ENCODE peak calls at places on chromosomes 2 and 18, in four cellular contexts. U is H1, T is right lobe of liver, Y is uterus. F is an unnamed sample.
A peak's percentile ranks its signal among the peaks of the same experiment; 100 is the strongest.

GRCh38 chr2:237154050-237154638 is 68.5 kb downstream of the COPS8 start:
- DNase-seq in U (peak; percentile 67), T (no peak), Y (no peak), F (peak; percentile 53)

GRCh38 chr2:44551001-44551400 is 189.3 kb downstream of the CAMKMT start:
- DNase-seq in U (no peak), Y (no peak), T (no peak), F (no peak)

GRCh38 chr2:9004338-9005204 is 1.1 kb upstream of the MBOAT2 start:
- DNase-seq in T (no peak), U (no peak), Y (no peak), F (no peak)

GRCh38 chr18:75544051-75544481 is 116.6 kb upstream of the SMIM21 start:
- DNase-seq in U (no peak), Y (no peak), T (no peak), F (no peak)

GRCh38 chr2:28613181-28613580 is 117.3 kb downstream of the PLB1 start:
- DNase-seq in U (no peak), Y (no peak), T (no peak), F (no peak)

GRCh38 chr2:41899189-41899588 is 148.6 kb upstream of the PKDCC start:
- DNase-seq in T (no peak), Y (no peak), U (no peak), F (no peak)

GRCh38 chr2:174611006-174611405 is 13.4 kb upstream of the WIPF1 start:
- DNase-seq in U (no peak), Y (no peak), T (no peak), F (no peak)

GRCh38 chr2:63494100-63494499 is 94.2 kb downstream of the WDPCP start:
- DNase-seq in U (no peak), T (no peak), Y (no peak), F (no peak)

GRCh38 chr2:23207871-23208270 is 177.1 kb upstream of the KLHL29 start:
- DNase-seq in Y (no peak), T (no peak), U (no peak), F (no peak)

GRCh38 chr2:64052468-64053241 is 33.4 kb upstream of the VPS54 start:
- DNase-seq in T (no peak), U (no peak), Y (no peak), F (no peak)

GRCh38 chr2:114040816-114041215 is 150.9 kb downstream of the ACTR3 start:
- DNase-seq in U (no peak), T (no peak), Y (no peak), F (peak; percentile 42)

GRCh38 chr18:51196811-51197660 is 445 bp downstream of the MEX3C start:
- DNase-seq in Y (peak; percentile 50), U (peak; percentile 84), T (peak; percentile 78), F (peak; percentile 34)

GRCh38 chr2:236092714-236093113 is 75.5 kb downstream of the GBX2 start:
- DNase-seq in U (no peak), T (peak; percentile 22), Y (no peak), F (no peak)

GRCh38 chr2:26471278-26471677 is 6.6 kb downstream of the OTOF start:
- DNase-seq in Y (no peak), T (no peak), U (no peak), F (no peak)

DNA sequence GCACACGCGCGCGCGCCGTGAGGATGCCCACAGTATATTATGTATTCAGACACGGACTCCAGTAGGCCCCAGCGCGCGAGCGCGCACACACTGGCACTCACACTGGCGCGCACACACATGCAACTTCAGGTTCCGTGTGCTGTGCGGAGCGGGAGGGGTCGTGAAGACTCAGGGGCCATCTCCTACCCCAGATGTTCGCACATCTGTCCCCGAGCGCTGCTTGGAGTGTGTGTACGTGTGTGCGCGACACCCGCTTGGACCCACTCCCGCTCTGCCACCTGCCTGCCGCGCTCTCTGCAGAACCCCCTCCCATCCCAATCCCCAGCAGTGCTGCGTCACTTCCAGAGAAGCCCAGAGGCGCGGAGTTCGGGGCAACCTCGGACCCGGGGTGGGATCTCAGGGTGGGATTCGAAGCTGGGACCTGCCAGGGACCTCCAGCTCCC is 2.6 kb downstream of the NRP2 start:
- DNase-seq in T (peak; percentile 58), Y (peak; percentile 62), U (no peak), F (no peak)
- H3K4me3 ChIP-seq in T (peak overlapping the region; percentile 52), Y (peak overlapping the region; percentile 77), U (peak overlapping the region; percentile 57), F (peak overlapping the region; percentile 41)

GRCh38 chr2:96336104-96336775 is 674 bp downstream of the NCAPH start:
- DNase-seq in U (no peak), Y (no peak), T (no peak), F (no peak)
- TF ChIP-seq POLR2A in U (peak; percentile 73), Y (no peak), T (no peak), F (no peak)

GRCh38 chr2:127358044-127358443 is 29.7 kb downstream of the MAP3K2 start:
- DNase-seq in T (no peak), Y (no peak), U (no peak), F (no peak)
- H3K4me1 ChIP-seq in T (no peaks in the 10 kb centered on the region), Y (no peaks in the 10 kb centered on the region), U (no peaks in the 10 kb centered on the region), F (peaks cover 4% of the 10 kb centered on the region)

DNA sequence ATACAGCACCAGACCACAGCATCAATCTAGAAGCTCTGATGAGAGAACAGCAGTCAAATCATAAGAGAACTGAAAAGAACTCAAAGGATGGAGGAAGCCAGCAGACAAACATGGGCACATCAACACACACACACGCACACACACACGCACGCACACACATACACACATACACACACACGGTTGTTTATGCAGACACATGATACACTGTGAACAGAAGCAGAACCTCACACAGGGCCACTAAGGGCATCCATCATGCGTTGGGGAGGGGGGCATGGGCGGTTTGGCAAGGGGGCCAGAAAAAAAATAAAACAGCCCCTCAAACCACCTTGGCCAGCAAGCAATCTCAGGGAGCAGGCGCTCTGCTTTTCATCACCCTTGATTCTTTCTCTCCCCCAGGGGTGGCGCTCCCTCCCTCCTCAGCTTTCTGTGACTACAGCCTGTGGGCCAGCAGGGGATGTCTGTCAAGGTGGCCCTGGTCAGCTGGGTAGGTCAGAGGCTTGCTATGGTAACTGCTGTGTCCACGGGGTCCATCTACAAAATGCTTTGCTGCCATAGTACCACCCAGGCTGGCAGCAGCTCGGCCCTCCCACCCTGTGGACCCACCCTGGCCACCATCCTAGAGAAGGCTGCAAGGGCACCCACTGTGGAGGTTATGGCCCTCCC is 318.0 kb downstream of the CELF4 start:
- DNase-seq in Y (no peak), U (no peak), T (peak; percentile 28), F (no peak)
- H3K4me3 ChIP-seq in Y (no peak overlapping the region), U (no peak overlapping the region), T (no peak overlapping the region), F (no peak overlapping the region)

GRCh38 chr2:159922563-159922962 is 124.6 kb upstream of the CD302 start:
- DNase-seq in T (no peak), Y (no peak), U (no peak), F (no peak)

GRCh38 chr2:159925975-159926374 is 128.0 kb upstream of the CD302 start:
- DNase-seq in T (no peak), Y (no peak), U (no peak), F (no peak)

GRCh38 chr2:159926695-159927094 is 128.7 kb upstream of the CD302 start:
- DNase-seq in U (no peak), T (no peak), Y (no peak), F (no peak)

DNA sequence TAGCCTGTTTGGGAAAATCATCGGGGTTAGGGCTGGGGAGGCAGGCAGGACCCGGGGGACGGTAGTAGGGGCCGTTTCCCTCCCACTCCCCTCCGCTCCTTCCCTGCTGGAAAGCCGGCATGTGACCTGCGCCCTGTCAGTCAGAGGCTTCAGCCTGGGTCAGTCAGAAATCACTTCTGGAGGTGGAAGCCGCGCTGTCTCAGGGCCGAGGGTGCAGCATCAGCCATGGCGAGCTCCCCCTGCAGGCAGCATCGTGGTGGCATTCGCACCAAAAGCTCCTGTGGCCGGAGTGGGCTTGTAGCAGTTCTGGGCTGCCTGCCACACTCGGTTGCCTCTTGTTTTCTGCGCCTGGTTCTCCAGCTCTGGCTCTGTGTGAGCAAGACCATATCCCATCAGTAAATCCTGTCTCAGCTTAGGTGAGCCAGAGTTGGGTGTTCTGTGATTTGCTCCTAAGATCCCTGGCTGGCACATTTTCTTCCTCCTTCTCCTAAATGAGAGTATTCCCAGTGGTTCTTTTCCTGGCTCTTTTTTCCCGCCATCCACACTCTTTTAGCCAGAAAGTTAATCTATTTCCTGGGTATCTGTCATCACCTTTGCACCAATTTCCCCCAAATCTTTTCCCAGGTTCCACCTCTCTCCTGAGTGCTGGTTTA is 123.9 kb upstream of the CD302 start:
- DNase-seq in Y (peak; percentile 51), U (peak; percentile 97), T (peak; percentile 81), F (peak; percentile 90)
- TF ChIP-seq POLR2A in Y (no peak), U (no peak), T (no peak), F (no peak)

GRCh38 chr2:98454500-98455235 is 10.0 kb downstream of the INPP4A start:
- DNase-seq in T (no peak), U (no peak), Y (no peak), F (no peak)
- H3K4me1 ChIP-seq in T (peaks cover 2% of the 10 kb centered on the region), U (peaks cover 14% of the 10 kb centered on the region), Y (no peaks in the 10 kb centered on the region), F (no peaks in the 10 kb centered on the region)

GRCh38 chr2:240966906-240967680 is 31.3 kb upstream of the SNED1 start:
- DNase-seq in T (peak; percentile 59), Y (peak; percentile 17), U (no peak), F (no peak)
- H3K4me3 ChIP-seq in T (no peak overlapping the region), Y (no peak overlapping the region), U (no peak overlapping the region), F (no peak overlapping the region)